ENCODE peak calls at places on chromosomes 1 and 21, in five cellular contexts. One of them, this sample, is unnamed.

GRCh38 chr1:166937329-166937728 is 38.0 kb downstream of the ILDR2 start:
- DNase-seq in upper lobe of right lung: no peak
- DNase-seq in PC-9: no peak
- DNase-seq in NB4: no peak
- DNase-seq in A549: no peak
- DNase-seq in this sample: no peak

GRCh38 chr1:183048087-183049085 is 25.2 kb downstream of the LAMC1 start:
- DNase-seq in upper lobe of right lung: no peak
- DNase-seq in PC-9: no peak
- DNase-seq in NB4: no peak
- DNase-seq in A549: no peak
- DNase-seq in this sample: peak; percentile 80

GRCh38 chr21:33185852-33186251 is 43.9 kb upstream of the IFNAR2 start:
- DNase-seq in upper lobe of right lung: no peak
- DNase-seq in PC-9: no peak
- DNase-seq in NB4: no peak
- DNase-seq in A549: no peak
- DNase-seq in this sample: no peak

GRCh38 chr1:167635233-167635648 is 5.2 kb downstream of the RCSD1 start:
- DNase-seq in upper lobe of right lung: no peak
- DNase-seq in PC-9: no peak
- DNase-seq in NB4: no peak
- DNase-seq in A549: no peak
- DNase-seq in this sample: no peak

GRCh38 chr1:231106347-231106746 is 55.5 kb upstream of the TRIM67 start:
- DNase-seq in upper lobe of right lung: no peak
- DNase-seq in PC-9: no peak
- DNase-seq in NB4: no peak
- DNase-seq in A549: no peak
- DNase-seq in this sample: no peak

GRCh38 chr1:119125874-119126273 is 14.6 kb downstream of the WARS2 start:
- DNase-seq in upper lobe of right lung: no peak
- DNase-seq in PC-9: no peak
- DNase-seq in NB4: no peak
- DNase-seq in A549: no peak
- DNase-seq in this sample: no peak

GRCh38 chr1:190277116-190277515 is 200.5 kb downstream of the BRINP3 start:
- DNase-seq in upper lobe of right lung: no peak
- DNase-seq in PC-9: no peak
- DNase-seq in NB4: no peak
- DNase-seq in A549: no peak
- DNase-seq in this sample: no peak

GRCh38 chr1:192564099-192564498 is 11.5 kb upstream of the RGS1 start:
- DNase-seq in upper lobe of right lung: no peak
- DNase-seq in PC-9: no peak
- DNase-seq in NB4: no peak
- DNase-seq in A549: no peak
- DNase-seq in this sample: no peak

GRCh38 chr1:150477733-150478132 is 9.5 kb upstream of the TARS2 start:
- DNase-seq in upper lobe of right lung: no peak
- DNase-seq in PC-9: peak; percentile 50
- DNase-seq in NB4: no peak
- DNase-seq in A549: peak; percentile 47
- DNase-seq in this sample: no peak

GRCh38 chr1:33524586-33524985 is 52.1 kb downstream of the ZSCAN20 start:
- DNase-seq in upper lobe of right lung: no peak
- DNase-seq in PC-9: no peak
- DNase-seq in NB4: peak; percentile 64
- DNase-seq in A549: no peak
- DNase-seq in this sample: no peak

GRCh38 chr1:230797376-230798186 is 50.4 kb downstream of the CAPN9 start:
- DNase-seq in upper lobe of right lung: no peak
- DNase-seq in PC-9: peak; percentile 49
- DNase-seq in NB4: peak; percentile 44
- DNase-seq in A549: peak; percentile 64
- DNase-seq in this sample: no peak

GRCh38 chr1:27612718-27613117 is 8.8 kb upstream of the AHDC1 start:
- DNase-seq in upper lobe of right lung: no peak
- DNase-seq in PC-9: no peak
- DNase-seq in NB4: no peak
- DNase-seq in A549: no peak
- DNase-seq in this sample: no peak

GRCh38 chr1:208216062-208216461 is 28.1 kb downstream of the PLXNA2 start:
- DNase-seq in upper lobe of right lung: no peak
- DNase-seq in PC-9: no peak
- DNase-seq in NB4: no peak
- DNase-seq in A549: no peak
- DNase-seq in this sample: no peak

DNA sequence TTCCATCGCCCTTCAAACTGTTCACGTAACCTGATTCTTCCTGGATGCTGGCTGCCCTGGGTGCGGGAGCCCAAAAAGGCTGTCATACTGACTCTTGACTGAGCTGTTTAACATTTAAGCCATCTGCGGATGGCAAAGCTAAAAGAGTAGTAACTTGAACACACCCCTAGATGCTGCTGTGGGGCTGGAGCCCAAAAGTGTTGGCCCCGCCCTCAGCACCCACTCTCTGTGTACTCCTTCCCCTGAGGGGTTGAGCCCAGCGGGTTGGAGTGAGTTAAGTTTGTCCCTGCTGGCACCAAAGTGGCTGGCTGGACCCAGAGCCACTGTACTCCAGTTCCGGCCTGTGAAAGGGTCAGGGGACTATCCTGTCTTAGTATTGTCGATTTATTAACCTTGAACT is 640.6 kb downstream of the PTPRU start:
- DNase-seq in upper lobe of right lung: no peak
- DNase-seq in PC-9: no peak
- DNase-seq in NB4: peak; percentile 6
- DNase-seq in A549: no peak
- DNase-seq in this sample: no peak
- TF ChIP-seq CTCF in upper lobe of right lung: no peak
- TF ChIP-seq CTCF in PC-9: no peak
- TF ChIP-seq CTCF in NB4: no peak
- TF ChIP-seq CTCF in A549: no peak
- TF ChIP-seq CTCF in this sample: peak; percentile 23

DNA sequence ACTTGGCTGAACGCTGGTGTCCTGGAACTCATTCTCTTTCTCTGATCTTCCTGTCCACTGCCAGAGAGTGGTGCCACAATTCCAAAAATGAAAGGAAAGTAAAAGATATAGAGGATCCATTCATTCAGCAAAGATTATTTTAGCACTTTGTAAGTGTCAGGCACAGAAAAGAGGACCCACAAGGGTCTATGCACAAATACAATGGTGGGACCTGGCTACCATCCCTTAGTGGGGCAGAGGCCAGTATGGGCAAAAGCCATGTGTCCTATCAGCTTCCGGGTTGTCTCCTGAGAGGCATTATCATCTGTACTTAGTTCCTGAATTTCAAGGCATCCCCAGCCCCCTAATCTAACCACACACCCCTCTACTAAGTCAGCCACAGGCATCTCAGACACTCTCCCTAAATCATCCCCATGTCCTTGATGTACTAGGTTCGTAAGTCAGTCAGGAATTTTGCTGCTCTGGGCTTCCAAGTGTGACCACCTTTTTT is 19.0 kb downstream of the SSR2 start:
- DNase-seq in upper lobe of right lung: no peak
- DNase-seq in PC-9: no peak
- DNase-seq in NB4: no peak
- DNase-seq in A549: no peak
- DNase-seq in this sample: no peak
- H3K4me3 ChIP-seq in upper lobe of right lung: peak overlapping the region; percentile 42
- H3K4me3 ChIP-seq in PC-9: peak overlapping the region; percentile 25
- H3K4me3 ChIP-seq in NB4: no peak overlapping the region
- H3K4me3 ChIP-seq in A549: peak overlapping the region; percentile 17
- H3K4me3 ChIP-seq in this sample: no peak overlapping the region

GRCh38 chr1:78553859-78554258 is 63.1 kb downstream of the PTGFR start:
- DNase-seq in upper lobe of right lung: no peak
- DNase-seq in PC-9: no peak
- DNase-seq in NB4: peak; percentile 49
- DNase-seq in A549: peak; percentile 10
- DNase-seq in this sample: no peak
- TF ChIP-seq CTCF in upper lobe of right lung: no peak
- TF ChIP-seq CTCF in PC-9: peak; percentile 54
- TF ChIP-seq CTCF in NB4: peak; percentile 21
- TF ChIP-seq CTCF in A549: no peak
- TF ChIP-seq CTCF in this sample: peak; percentile 25

GRCh38 chr1:11729498-11730428 is 6.2 kb upstream of the AGTRAP start:
- DNase-seq in upper lobe of right lung: no peak
- DNase-seq in PC-9: no peak
- DNase-seq in NB4: peak; percentile 74
- DNase-seq in A549: no peak
- DNase-seq in this sample: no peak
- H3K4me3 ChIP-seq in upper lobe of right lung: peak overlapping the region; percentile 46
- H3K4me3 ChIP-seq in PC-9: no peak overlapping the region
- H3K4me3 ChIP-seq in NB4: no peak overlapping the region
- H3K4me3 ChIP-seq in A549: no peak overlapping the region
- H3K4me3 ChIP-seq in this sample: no peak overlapping the region

DNA sequence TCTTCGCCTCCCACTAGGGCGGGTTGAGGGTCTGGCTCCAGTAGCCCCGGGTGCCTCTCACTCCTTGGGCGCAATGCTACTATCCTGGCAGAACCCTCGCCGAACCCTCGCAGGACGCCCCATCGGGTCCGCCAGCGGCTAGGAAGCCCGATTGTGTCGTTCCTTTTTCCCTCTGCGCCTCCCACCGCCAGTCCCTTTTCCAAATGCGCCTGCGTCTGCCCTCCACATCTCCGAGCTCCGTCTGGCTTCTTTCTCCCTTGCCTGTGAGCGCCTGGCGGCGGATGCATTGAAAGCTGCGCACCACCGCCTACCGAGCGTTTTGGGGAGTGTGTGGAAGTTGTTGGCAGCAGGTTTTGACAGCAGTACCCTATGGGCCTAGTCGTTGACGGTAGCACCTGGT is 1.0 kb upstream of the DIRAS3 start:
- DNase-seq in upper lobe of right lung: no peak
- DNase-seq in PC-9: no peak
- DNase-seq in NB4: no peak
- DNase-seq in A549: no peak
- DNase-seq in this sample: no peak
- TF ChIP-seq CTCF in upper lobe of right lung: peak; percentile 7
- TF ChIP-seq CTCF in PC-9: no peak
- TF ChIP-seq CTCF in NB4: no peak
- TF ChIP-seq CTCF in A549: no peak
- TF ChIP-seq CTCF in this sample: no peak

DNA sequence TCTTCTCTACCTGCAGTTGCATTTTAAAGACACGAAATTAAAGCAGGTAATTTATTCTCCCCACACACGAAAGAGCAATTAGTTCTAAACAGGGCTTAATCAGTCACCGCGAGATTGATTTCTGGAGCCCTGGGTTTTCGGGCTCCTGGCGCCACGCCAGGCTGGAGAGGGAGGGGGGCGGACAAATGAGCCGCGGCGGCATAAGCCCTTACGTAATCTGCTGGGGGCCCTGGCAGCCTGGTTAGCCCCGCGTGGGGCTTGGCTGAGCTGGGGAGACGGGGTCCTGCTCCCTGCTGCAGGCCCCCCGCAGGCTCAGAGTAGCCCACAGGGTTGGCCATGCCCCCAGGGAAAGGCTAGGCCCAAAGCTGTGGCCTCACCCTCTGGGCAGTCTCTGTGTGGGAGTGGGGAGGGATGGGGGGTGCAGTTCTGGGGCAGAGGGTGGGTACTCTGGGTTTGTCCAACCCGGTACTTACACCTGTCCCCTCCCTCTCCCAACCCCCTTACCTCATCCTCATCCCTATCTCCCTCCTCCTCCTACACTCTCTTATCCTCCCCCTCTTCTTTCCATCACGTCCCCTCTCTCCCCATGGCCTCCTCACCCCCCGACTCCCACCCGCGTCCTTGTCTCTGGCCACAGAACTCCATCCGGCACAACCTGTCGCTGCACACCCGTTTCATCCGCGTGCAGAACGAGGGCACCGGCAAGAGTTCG is 19.9 kb downstream of the FOXO6 start:
- DNase-seq in upper lobe of right lung: peak; percentile 80
- DNase-seq in PC-9: no peak
- DNase-seq in NB4: peak; percentile 66
- DNase-seq in A549: no peak
- DNase-seq in this sample: no peak
- H3K4me3 ChIP-seq in upper lobe of right lung: peak overlapping the region; percentile 58
- H3K4me3 ChIP-seq in PC-9: peak overlapping the region; percentile 75
- H3K4me3 ChIP-seq in NB4: no peak overlapping the region
- H3K4me3 ChIP-seq in A549: peak overlapping the region; percentile 63
- H3K4me3 ChIP-seq in this sample: no peak overlapping the region

GRCh38 chr21:39581414-39581813 is 31.3 kb upstream of the B3GALT5 start:
- DNase-seq in upper lobe of right lung: no peak
- DNase-seq in PC-9: no peak
- DNase-seq in NB4: no peak
- DNase-seq in A549: peak; percentile 1
- DNase-seq in this sample: no peak
- TF ChIP-seq CTCF in upper lobe of right lung: no peak
- TF ChIP-seq CTCF in PC-9: no peak
- TF ChIP-seq CTCF in NB4: no peak
- TF ChIP-seq CTCF in A549: no peak
- TF ChIP-seq CTCF in this sample: no peak

GRCh38 chr1:212388985-212389716 is 25.5 kb downstream of the PACC1 start:
- DNase-seq in upper lobe of right lung: no peak
- DNase-seq in PC-9: no peak
- DNase-seq in NB4: no peak
- DNase-seq in A549: no peak
- DNase-seq in this sample: no peak
- H3K4me3 ChIP-seq in upper lobe of right lung: no peak overlapping the region
- H3K4me3 ChIP-seq in PC-9: no peak overlapping the region
- H3K4me3 ChIP-seq in NB4: no peak overlapping the region
- H3K4me3 ChIP-seq in A549: no peak overlapping the region
- H3K4me3 ChIP-seq in this sample: no peak overlapping the region

This sample was measured in GM12864.